ENCODE peak calls at places on chromosome 17, in five cellular contexts. Y, N, Z, T and E are unnamed samples.

GRCh38 chr17:19470529-19471261 is 59.7 kb downstream of the RNF112 start:
- DNase-seq in Y (peak), N (no peak), Z (no peak), T (peak), E (no peak)

GRCh38 chr17:35312790-35313711 is 60.4 kb downstream of the SLFN11 start:
- DNase-seq in Y (no peak), N (peak), Z (no peak), T (peak), E (peak)

GRCh38 chr17:6574689-6575595 is 18.6 kb upstream of the PITPNM3 start:
- DNase-seq in Y (no peak), N (peak), Z (no peak), T (peak), E (no peak)

GRCh38 chr17:42989726-42990652 is 8.2 kb upstream of the RPL27 start:
- DNase-seq in Y (peak), N (no peak), Z (no peak), T (no peak), E (no peak)

GRCh38 chr17:61444831-61445230 is 7.4 kb upstream of the TBX4 start:
- DNase-seq in Y (peak), N (no peak), Z (no peak), T (no peak), E (no peak)

GRCh38 chr17:9003355-9004131 is 17.8 kb upstream of the NTN1 start:
- DNase-seq in Y (no peak), N (no peak), Z (no peak), T (peak), E (peak)

GRCh38 chr17:60491771-60492170 is 34.3 kb downstream of the APPBP2 start:
- DNase-seq in Y (no peak), N (no peak), Z (no peak), T (no peak), E (no peak)

GRCh38 chr17:7781467-7781866 is 52.5 kb upstream of the KDM6B start:
- DNase-seq in Y (no peak), N (no peak), Z (no peak), T (no peak), E (no peak)

GRCh38 chr17:77388384-77389306 is 247.9 kb downstream of the SEC14L1 start:
- DNase-seq in Y (no peak), N (no peak), Z (no peak), T (peak), E (no peak)

GRCh38 chr17:661509-661908 is 53.1 kb downstream of the VPS53 start:
- DNase-seq in Y (no peak), N (no peak), Z (no peak), T (no peak), E (no peak)

GRCh38 chr17:48738803-48739526 is 10.4 kb upstream of the HOXB13 start:
- DNase-seq in Y (no peak), N (no peak), Z (no peak), T (no peak), E (no peak)

GRCh38 chr17:38550661-38551060 is 55.1 kb downstream of the SRCIN1 start:
- DNase-seq in Y (no peak), N (peak), Z (no peak), T (no peak), E (no peak)

GRCh38 chr17:66462010-66462409 is 159.6 kb downstream of the PRKCA start:
- DNase-seq in Y (no peak), N (no peak), Z (no peak), T (no peak), E (no peak)

GRCh38 chr17:45429338-45430005 is 3.2 kb downstream of the ARHGAP27 start:
- DNase-seq in Y (no peak), N (no peak), Z (no peak), T (peak), E (no peak)

GRCh38 chr17:32445075-32445427 is 741 bp downstream of the PSMD11 start:
- DNase-seq in Y (no peak), N (peak), Z (peak), T (peak), E (no peak)

GRCh38 chr17:6456321-6456720 is 12.1 kb downstream of the PIMREG start:
- DNase-seq in Y (no peak), N (no peak), Z (no peak), T (no peak), E (no peak)

GRCh38 chr17:78998311-78999055 is 11.1 kb downstream of the CANT1 start:
- DNase-seq in Y (no peak), N (no peak), Z (peak), T (no peak), E (no peak)

GRCh38 chr17:44911133-44912001 is 3.9 kb downstream of the GFAP start:
- DNase-seq in Y (no peak), N (peak), Z (no peak), T (peak), E (peak)

GRCh38 chr17:40323731-40324650 is 15.0 kb downstream of the RARA start:
- DNase-seq in Y (no peak), N (no peak), Z (no peak), T (no peak), E (no peak)

GRCh38 chr17:65559802-65560627 is 1.4 kb downstream of the AXIN2 start:
- DNase-seq in Y (no peak), N (peak), Z (no peak), T (peak), E (peak)

GRCh38 chr17:75637143-75637538 is 3.9 kb downstream of the SMIM5 start:
- DNase-seq in Y (no peak), N (no peak), Z (no peak), T (no peak), E (no peak)

GRCh38 chr17:52297230-52298010 is 138.9 kb upstream of the CA10 start:
- DNase-seq in Y (no peak), N (no peak), Z (no peak), T (no peak), E (no peak)

GRCh38 chr17:8126306-8127066 is 2.6 kb upstream of the HES7 start:
- DNase-seq in Y (no peak), N (peak), Z (no peak), T (peak), E (no peak)

GRCh38 chr17:43720311-43721060 is 38.1 kb downstream of the SOST start:
- DNase-seq in Y (no peak), N (peak), Z (peak), T (peak), E (peak)

GRCh38 chr17:56909742-56910508 is 3.9 kb downstream of the TRIM25 start:
- DNase-seq in Y (no peak), N (peak), Z (no peak), T (no peak), E (no peak)

GRCh38 chr17:63696381-63696961 is 3.5 kb downstream of the LIMD2 start:
- DNase-seq in Y (no peak), N (peak), Z (no peak), T (peak), E (peak)

GRCh38 chr17:39800540-39800939 is 62.8 kb downstream of the GRB7 start:
- DNase-seq in Y (no peak), N (no peak), Z (no peak), T (no peak), E (no peak)

DNA sequence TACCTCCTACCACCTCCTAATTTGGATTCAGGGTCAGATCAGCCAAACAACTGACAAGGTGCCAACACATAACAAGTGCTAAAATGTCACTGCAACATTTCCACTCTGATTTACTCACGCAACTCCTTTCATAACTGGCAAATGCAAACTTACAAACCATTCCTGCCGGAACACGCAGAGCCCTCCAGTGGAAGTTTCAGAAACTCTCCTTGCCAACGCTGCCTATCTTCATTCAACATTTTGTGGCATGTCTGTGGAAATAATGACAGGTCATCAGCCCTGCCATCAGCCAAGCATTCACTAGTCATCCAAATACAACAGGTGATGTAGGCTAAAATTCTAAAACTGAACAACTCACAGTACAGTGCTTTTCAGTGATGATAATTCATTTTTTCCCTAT is 37.7 kb upstream of the OR3A1 start:
- DNase-seq in Y (no peak), N (no peak), Z (no peak), T (no peak), E (no peak)
- TF ChIP-seq CTCF in Y (no peak), N (no peak), Z (no peak), T (no peak), E (no peak)

GRCh38 chr17:72825218-72825617 is 267.3 kb downstream of the SLC39A11 start:
- DNase-seq in Y (no peak), N (no peak), Z (no peak), T (no peak), E (no peak)

GRCh38 chr17:72832306-72832705 is 260.2 kb downstream of the SLC39A11 start:
- DNase-seq in Y (no peak), N (no peak), Z (no peak), T (no peak), E (no peak)

GRCh38 chr17:72822358-72823023 is 270.0 kb downstream of the SLC39A11 start:
- DNase-seq in Y (no peak), N (no peak), Z (no peak), T (no peak), E (no peak)

DNA sequence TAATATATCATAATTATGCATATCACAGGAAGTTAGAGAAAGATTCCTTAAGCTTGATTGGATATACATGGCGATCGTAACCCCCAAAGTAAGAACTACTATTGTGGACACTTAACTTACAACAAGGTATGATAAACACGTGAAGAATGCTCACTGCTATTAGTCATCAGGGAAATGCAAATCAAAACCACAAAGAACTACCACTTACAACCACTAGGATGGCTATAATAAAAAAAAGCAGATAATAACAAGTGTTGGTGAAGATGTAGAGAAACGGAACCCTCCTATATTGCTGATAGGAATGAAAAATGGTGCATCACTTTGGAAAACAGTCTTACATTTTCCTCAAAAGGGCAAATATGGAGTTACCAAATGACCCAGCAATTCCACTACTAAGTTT is 265.9 kb downstream of the SLC39A11 start:
- DNase-seq in Y (no peak), N (peak), Z (no peak), T (no peak), E (no peak)
- TF ChIP-seq CTCF in Y (no peak), N (no peak), Z (no peak), T (no peak), E (peak)

DNA sequence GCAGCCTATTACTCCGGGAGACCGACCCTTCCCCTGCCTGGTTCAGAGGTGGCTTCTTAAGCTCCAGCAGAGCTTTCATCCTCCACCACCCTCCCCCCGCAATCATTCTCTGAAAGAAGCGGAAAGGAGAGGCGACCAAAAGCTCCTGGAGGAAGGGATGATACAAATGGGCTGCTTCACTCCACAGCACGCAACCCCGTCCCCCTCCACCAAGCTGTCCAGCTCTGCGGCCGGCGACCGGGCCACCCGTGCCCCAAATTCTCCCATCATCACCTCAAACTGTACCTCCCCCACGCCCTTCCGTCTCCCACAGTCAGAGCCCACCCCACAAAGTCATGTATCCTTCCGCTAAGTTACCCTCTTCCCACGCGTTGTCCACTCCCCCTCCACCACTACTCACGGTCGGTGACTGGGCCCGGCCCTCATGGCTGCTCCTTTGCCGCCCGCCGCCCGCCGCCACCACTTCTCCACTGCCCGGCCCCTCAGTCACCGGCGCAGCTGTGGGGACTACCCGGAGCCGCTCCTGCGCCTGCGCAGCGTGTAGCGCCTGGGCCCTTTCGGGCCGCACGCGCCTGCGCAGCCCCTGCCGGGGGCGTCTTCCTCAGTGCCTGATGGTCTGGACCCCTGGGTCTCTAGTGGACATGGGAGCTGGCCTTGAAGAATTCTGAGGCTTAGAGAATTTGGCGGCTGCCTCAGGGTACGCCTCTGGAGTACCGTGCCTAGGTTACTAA is at the start of gene FAM222B:
- DNase-seq in Y (no peak), N (peak), Z (peak), T (peak), E (peak)
- TF ChIP-seq CTCF in Y (no peak), N (no peak), Z (no peak), T (no peak), E (no peak)

GRCh38 chr17:36932383-36933173 is 4.7 kb upstream of the LHX1 start:
- DNase-seq in Y (no peak), N (no peak), Z (no peak), T (no peak), E (no peak)
- TF ChIP-seq CTCF in Y (no peak), N (no peak), Z (no peak), T (no peak), E (no peak)

DNA sequence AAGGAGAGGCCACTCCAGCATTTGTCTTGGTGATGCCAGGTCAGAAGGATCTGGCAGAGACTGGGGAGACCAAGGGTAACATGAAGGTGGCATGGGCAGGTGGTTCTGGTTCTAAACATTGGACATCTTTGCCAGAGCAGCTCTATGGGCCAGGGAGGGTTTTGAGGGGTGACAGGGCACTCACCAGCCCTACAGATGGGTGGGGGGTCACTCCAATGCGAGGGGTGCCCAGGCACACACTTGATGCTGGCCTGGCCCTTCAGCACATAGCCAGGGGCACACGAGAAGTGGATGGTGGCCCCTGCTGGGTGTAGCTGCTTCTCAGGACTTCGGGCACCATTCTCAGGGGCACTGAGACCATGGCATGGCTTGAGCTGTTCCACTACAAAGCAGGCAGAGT is 5.5 kb upstream of the PHF12 start:
- DNase-seq in Y (no peak), N (no peak), Z (no peak), T (no peak), E (no peak)
- TF ChIP-seq CTCF in Y (no peak), N (no peak), Z (no peak), T (no peak), E (no peak)

GRCh38 chr17:1783834-1784611 is 22.2 kb downstream of the SERPINF1 start:
- DNase-seq in Y (no peak), N (peak), Z (peak), T (no peak), E (no peak)
- TF ChIP-seq CTCF in Y (peak), N (peak), Z (peak), T (peak), E (peak)

GRCh38 chr17:14882131-14882530 is 383.0 kb downstream of the PMP22 start:
- DNase-seq in Y (peak), N (no peak), Z (no peak), T (no peak), E (no peak)

GRCh38 chr17:14886200-14886739 is 378.9 kb downstream of the PMP22 start:
- DNase-seq in Y (no peak), N (no peak), Z (no peak), T (no peak), E (no peak)
- TF ChIP-seq CTCF in Y (peak), N (peak), Z (no peak), T (no peak), E (no peak)

GRCh38 chr17:46947236-46947635 is 24.3 kb downstream of the GOSR2 start:
- DNase-seq in Y (no peak), N (no peak), Z (no peak), T (no peak), E (no peak)
- TF ChIP-seq CTCF in Y (no peak), N (no peak), Z (no peak), T (no peak), E (no peak)

DNA sequence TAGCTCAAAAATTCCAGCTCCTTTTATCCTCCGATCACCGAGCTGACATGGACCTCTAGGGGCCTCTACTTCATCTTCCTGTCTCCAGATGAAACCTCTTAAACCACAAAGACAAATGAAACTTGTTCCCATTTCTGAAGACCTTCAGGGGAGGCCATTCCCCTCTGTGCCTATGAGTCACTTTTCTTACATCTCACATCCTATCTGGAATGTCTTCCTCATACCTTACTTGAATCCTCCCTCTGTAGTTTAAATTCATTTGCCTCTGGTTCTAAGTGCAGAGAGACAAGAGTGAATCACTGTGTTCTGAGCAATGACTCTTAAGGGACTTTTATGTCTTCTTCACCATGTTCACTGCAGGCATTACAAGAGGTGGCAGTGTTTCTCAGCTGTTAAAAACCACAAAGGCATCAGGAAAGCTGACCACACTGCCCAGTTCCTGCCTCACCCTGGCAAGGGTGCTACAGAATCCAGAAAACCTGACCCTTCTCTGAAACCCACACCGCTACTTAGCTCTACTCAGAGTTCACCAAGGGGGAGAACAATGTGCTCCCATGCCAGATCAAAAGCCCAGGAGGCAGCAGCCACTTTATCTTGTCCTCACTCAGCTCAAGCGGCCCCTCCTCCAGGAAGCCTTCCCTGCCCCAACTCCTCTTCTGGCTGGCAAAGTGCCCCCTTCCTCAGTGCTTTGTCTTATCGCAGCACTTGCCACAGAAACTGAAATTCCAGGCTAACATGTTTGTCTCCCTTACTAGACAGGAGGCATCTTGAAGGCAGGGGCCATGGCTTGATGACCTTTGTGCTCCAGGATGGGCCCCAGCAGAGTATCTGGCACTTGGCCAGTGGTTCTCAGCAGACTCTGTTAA is 6.4 kb downstream of the CUEDC1 start:
- DNase-seq in Y (peak), N (no peak), Z (no peak), T (no peak), E (no peak)
- TF ChIP-seq CTCF in Y (peak), N (no peak), Z (no peak), T (no peak), E (no peak)